ENCODE peak calls at places on chromosomes 7 and 10, in six cellular contexts. One of them, this sample, is unnamed.

GRCh38 chr10:14588084-14588937 is 186.4 kb downstream of the FAM107B start:
- DNase-seq in stimulated activated CD4-positive, alpha-beta T cell treated with anti-CD3 and anti-CD28 coated beads, Interleukin-12 subunit alpha, Interleukin-12 subunit beta, amount 100 ng/mL, for 4 hours: peak
- DNase-seq in sciatic nerve: no peak
- DNase-seq in COLO829: no peak
- DNase-seq in neural crest cell: no peak
- DNase-seq in T-cell: no peak
- DNase-seq in this sample: peak

GRCh38 chr10:4256971-4257370 is 472.0 kb upstream of the KLF6 start:
- DNase-seq in COLO829: peak
- DNase-seq in T-cell: no peak
- DNase-seq in stimulated activated CD4-positive, alpha-beta T cell treated with anti-CD3 and anti-CD28 coated beads, Interleukin-12 subunit alpha, Interleukin-12 subunit beta, amount 100 ng/mL, for 4 hours: no peak
- DNase-seq in sciatic nerve: no peak
- DNase-seq in neural crest cell: no peak
- DNase-seq in this sample: no peak

GRCh38 chr7:52917982-52918578 is 117.4 kb upstream of the POM121L12 start:
- DNase-seq in COLO829: no peak
- DNase-seq in T-cell: no peak
- DNase-seq in sciatic nerve: no peak
- DNase-seq in neural crest cell: no peak
- DNase-seq in stimulated activated CD4-positive, alpha-beta T cell treated with anti-CD3 and anti-CD28 coated beads, Interleukin-12 subunit alpha, Interleukin-12 subunit beta, amount 100 ng/mL, for 4 hours: no peak
- DNase-seq in this sample: no peak

GRCh38 chr7:155020996-155021395 is 18.1 kb upstream of the PAXIP1 start:
- DNase-seq in neural crest cell: no peak
- DNase-seq in T-cell: no peak
- DNase-seq in COLO829: no peak
- DNase-seq in stimulated activated CD4-positive, alpha-beta T cell treated with anti-CD3 and anti-CD28 coated beads, Interleukin-12 subunit alpha, Interleukin-12 subunit beta, amount 100 ng/mL, for 4 hours: no peak
- DNase-seq in sciatic nerve: no peak
- DNase-seq in this sample: peak

GRCh38 chr10:42576338-42576737 is 62.0 kb downstream of the ZNF33B start:
- DNase-seq in stimulated activated CD4-positive, alpha-beta T cell treated with anti-CD3 and anti-CD28 coated beads, Interleukin-12 subunit alpha, Interleukin-12 subunit beta, amount 100 ng/mL, for 4 hours: no peak
- DNase-seq in COLO829: no peak
- DNase-seq in sciatic nerve: no peak
- DNase-seq in neural crest cell: no peak
- DNase-seq in T-cell: no peak
- DNase-seq in this sample: no peak

GRCh38 chr7:129569811-129570215 is 41.7 kb upstream of the NRF1 start:
- DNase-seq in sciatic nerve: no peak
- DNase-seq in stimulated activated CD4-positive, alpha-beta T cell treated with anti-CD3 and anti-CD28 coated beads, Interleukin-12 subunit alpha, Interleukin-12 subunit beta, amount 100 ng/mL, for 4 hours: no peak
- DNase-seq in COLO829: peak
- DNase-seq in neural crest cell: no peak
- DNase-seq in T-cell: no peak
- DNase-seq in this sample: peak

GRCh38 chr7:43572516-43573049 is 10.3 kb upstream of the STK17A start:
- DNase-seq in T-cell: no peak
- DNase-seq in COLO829: no peak
- DNase-seq in neural crest cell: no peak
- DNase-seq in stimulated activated CD4-positive, alpha-beta T cell treated with anti-CD3 and anti-CD28 coated beads, Interleukin-12 subunit alpha, Interleukin-12 subunit beta, amount 100 ng/mL, for 4 hours: no peak
- DNase-seq in sciatic nerve: no peak
- DNase-seq in this sample: peak

GRCh38 chr10:125343118-125343752 is 182.9 kb upstream of the CTBP2 start:
- DNase-seq in T-cell: no peak
- DNase-seq in neural crest cell: peak
- DNase-seq in stimulated activated CD4-positive, alpha-beta T cell treated with anti-CD3 and anti-CD28 coated beads, Interleukin-12 subunit alpha, Interleukin-12 subunit beta, amount 100 ng/mL, for 4 hours: no peak
- DNase-seq in COLO829: no peak
- DNase-seq in sciatic nerve: no peak
- DNase-seq in this sample: peak

GRCh38 chr7:21108182-21108581 is 319.7 kb upstream of the SP4 start:
- DNase-seq in COLO829: peak
- DNase-seq in stimulated activated CD4-positive, alpha-beta T cell treated with anti-CD3 and anti-CD28 coated beads, Interleukin-12 subunit alpha, Interleukin-12 subunit beta, amount 100 ng/mL, for 4 hours: no peak
- DNase-seq in neural crest cell: no peak
- DNase-seq in sciatic nerve: no peak
- DNase-seq in T-cell: no peak
- DNase-seq in this sample: no peak

GRCh38 chr10:31657471-31657844 is 271.2 kb downstream of the ARHGAP12 start:
- DNase-seq in stimulated activated CD4-positive, alpha-beta T cell treated with anti-CD3 and anti-CD28 coated beads, Interleukin-12 subunit alpha, Interleukin-12 subunit beta, amount 100 ng/mL, for 4 hours: no peak
- DNase-seq in neural crest cell: no peak
- DNase-seq in T-cell: no peak
- DNase-seq in COLO829: no peak
- DNase-seq in sciatic nerve: no peak
- DNase-seq in this sample: no peak

GRCh38 chr7:66092654-66093053 is 17.0 kb downstream of the ASL start:
- DNase-seq in T-cell: no peak
- DNase-seq in sciatic nerve: no peak
- DNase-seq in neural crest cell: no peak
- DNase-seq in COLO829: no peak
- DNase-seq in stimulated activated CD4-positive, alpha-beta T cell treated with anti-CD3 and anti-CD28 coated beads, Interleukin-12 subunit alpha, Interleukin-12 subunit beta, amount 100 ng/mL, for 4 hours: no peak
- DNase-seq in this sample: no peak

GRCh38 chr7:137501561-137501960 is 158.0 kb upstream of the PTN start:
- DNase-seq in COLO829: no peak
- DNase-seq in stimulated activated CD4-positive, alpha-beta T cell treated with anti-CD3 and anti-CD28 coated beads, Interleukin-12 subunit alpha, Interleukin-12 subunit beta, amount 100 ng/mL, for 4 hours: no peak
- DNase-seq in sciatic nerve: no peak
- DNase-seq in neural crest cell: no peak
- DNase-seq in T-cell: no peak
- DNase-seq in this sample: peak

GRCh38 chr10:101214446-101215396 is 14.5 kb downstream of the LBX1 start:
- DNase-seq in stimulated activated CD4-positive, alpha-beta T cell treated with anti-CD3 and anti-CD28 coated beads, Interleukin-12 subunit alpha, Interleukin-12 subunit beta, amount 100 ng/mL, for 4 hours: peak
- DNase-seq in COLO829: no peak
- DNase-seq in neural crest cell: peak
- DNase-seq in T-cell: peak
- DNase-seq in sciatic nerve: peak
- DNase-seq in this sample: peak

GRCh38 chr10:43202224-43202656 is 64.0 kb downstream of the CSGALNACT2 start:
- DNase-seq in COLO829: no peak
- DNase-seq in T-cell: peak
- DNase-seq in sciatic nerve: peak
- DNase-seq in neural crest cell: peak
- DNase-seq in stimulated activated CD4-positive, alpha-beta T cell treated with anti-CD3 and anti-CD28 coated beads, Interleukin-12 subunit alpha, Interleukin-12 subunit beta, amount 100 ng/mL, for 4 hours: peak
- DNase-seq in this sample: peak

GRCh38 chr10:91901784-91902677 is 7.3 kb downstream of the FGFBP3 start:
- DNase-seq in COLO829: peak
- DNase-seq in stimulated activated CD4-positive, alpha-beta T cell treated with anti-CD3 and anti-CD28 coated beads, Interleukin-12 subunit alpha, Interleukin-12 subunit beta, amount 100 ng/mL, for 4 hours: peak
- DNase-seq in sciatic nerve: no peak
- DNase-seq in neural crest cell: no peak
- DNase-seq in T-cell: no peak
- DNase-seq in this sample: peak

GRCh38 chr10:8033812-8034665 is 20.4 kb upstream of the GATA3 start:
- DNase-seq in sciatic nerve: no peak
- DNase-seq in neural crest cell: no peak
- DNase-seq in stimulated activated CD4-positive, alpha-beta T cell treated with anti-CD3 and anti-CD28 coated beads, Interleukin-12 subunit alpha, Interleukin-12 subunit beta, amount 100 ng/mL, for 4 hours: peak
- DNase-seq in COLO829: no peak
- DNase-seq in T-cell: no peak
- DNase-seq in this sample: no peak

GRCh38 chr10:114272696-114273095 is 33.6 kb downstream of the VWA2 start:
- DNase-seq in sciatic nerve: no peak
- DNase-seq in neural crest cell: no peak
- DNase-seq in COLO829: no peak
- DNase-seq in stimulated activated CD4-positive, alpha-beta T cell treated with anti-CD3 and anti-CD28 coated beads, Interleukin-12 subunit alpha, Interleukin-12 subunit beta, amount 100 ng/mL, for 4 hours: no peak
- DNase-seq in T-cell: no peak
- DNase-seq in this sample: no peak

This sample was measured in myocyte.